ENCODE peak calls at places on chromosomes 13 and 19, in ten cellular contexts. M, Q, E, H, B, F, A, U, S and O are unnamed samples.

GRCh38 chr13:20482275-20482761 is 43.3 kb downstream of the CRYL1 start:
- DNase-seq in Q (no peak), A (no peak), S (no peak), E (no peak), U (no peak), H (no peak), F (no peak), M (no peak), B (no peak), O (no peak)

GRCh38 chr19:19657397-19657783 is 6.1 kb downstream of the ATP13A1 start:
- DNase-seq in H (no peak), Q (peak; percentile 89), A (no peak), F (no peak), U (no peak), E (no peak), B (no peak), S (no peak), M (no peak), O (no peak)

GRCh38 chr19:48735031-48735615 is 5.3 kb downstream of the RASIP1 start:
- DNase-seq in F (no peak), A (no peak), B (no peak), Q (no peak), S (no peak), M (peak; percentile 85), U (no peak), H (no peak), E (no peak), O (peak; percentile 89)

GRCh38 chr13:97342136-97342535 is 91.8 kb upstream of the RAP2A start:
- DNase-seq in H (no peak), M (peak; percentile 35), E (no peak), A (no peak), B (no peak), Q (no peak), S (no peak), U (no peak), F (no peak), O (peak; percentile 1)

GRCh38 chr13:44969858-44970484 is 19.3 kb downstream of the NUFIP1 start:
- DNase-seq in B (no peak), E (peak; percentile 27), S (no peak), A (peak; percentile 11), Q (peak; percentile 63), U (no peak), F (no peak), M (peak; percentile 35), H (peak; percentile 68), O (peak; percentile 67)

GRCh38 chr13:100399455-100399854 is 189.1 kb downstream of the GGACT start:
- DNase-seq in Q (no peak), B (no peak), A (no peak), E (peak; percentile 59), S (no peak), H (no peak), M (no peak), U (no peak), F (no peak), O (peak; percentile 72)

GRCh38 chr13:62014299-62014698 is 598.6 kb upstream of the PCDH20 start:
- DNase-seq in E (peak; percentile 30), Q (no peak), U (no peak), F (no peak), M (peak; percentile 17), H (peak; percentile 63), B (no peak), S (no peak), A (no peak), O (peak; percentile 69)

GRCh38 chr13:20182231-20182846 is 10.4 kb downstream of the GJB2 start:
- DNase-seq in Q (peak; percentile 59), U (peak; percentile 60), M (peak; percentile 71), H (peak; percentile 66), S (peak; percentile 63), A (peak; percentile 59), E (peak; percentile 50), B (no peak), F (peak; percentile 39), O (peak; percentile 86)

GRCh38 chr19:57351867-57352266 is 796 bp downstream of the ZNF304 start:
- DNase-seq in M (no peak), S (no peak), Q (no peak), A (no peak), E (no peak), B (no peak), H (no peak), U (no peak), F (no peak), O (no peak)

GRCh38 chr13:76189882-76190519 is 553.9 kb downstream of the LMO7 start:
- DNase-seq in H (no peak), A (no peak), B (no peak), S (no peak), F (no peak), U (no peak), Q (no peak), M (no peak), E (no peak), O (no peak)

GRCh38 chr19:23415034-23415433 is 19.8 kb upstream of the ZNF91 start:
- DNase-seq in F (no peak), E (no peak), H (no peak), M (no peak), A (no peak), S (no peak), Q (no peak), U (no peak), B (no peak), O (no peak)

GRCh38 chr13:105878119-105878518 is 657.3 kb downstream of the EFNB2 start:
- DNase-seq in F (no peak), Q (no peak), M (no peak), B (no peak), S (no peak), U (no peak), E (no peak), A (no peak), H (no peak), O (no peak)

GRCh38 chr13:100890645-100891044 is 216.1 kb upstream of the TMTC4 start:
- DNase-seq in Q (no peak), H (no peak), U (no peak), A (no peak), B (no peak), F (no peak), S (no peak), M (no peak), E (no peak), O (no peak)

GRCh38 chr19:13930402-13930801 is 7.8 kb downstream of the PODNL1 start:
- DNase-seq in H (no peak), B (no peak), M (no peak), S (no peak), E (no peak), A (no peak), U (no peak), Q (no peak), F (no peak), O (no peak)

GRCh38 chr19:30512748-30513389 is 140.7 kb downstream of the ZNF536 start:
- DNase-seq in H (no peak), E (no peak), U (no peak), F (no peak), S (no peak), A (no peak), Q (no peak), B (no peak), M (no peak), O (peak; percentile 98)

GRCh38 chr13:50268500-50268899 is 253.3 kb downstream of the KCNRG start:
- DNase-seq in B (no peak), E (no peak), F (no peak), Q (no peak), U (no peak), M (no peak), H (peak; percentile 18), A (no peak), S (no peak), O (no peak)

GRCh38 chr13:106416645-106417044 is 118.8 kb downstream of the EFNB2 start:
- DNase-seq in S (no peak), B (no peak), M (no peak), E (no peak), U (no peak), H (no peak), F (no peak), Q (no peak), A (no peak), O (no peak)

GRCh38 chr13:81051873-81052272 is 710.9 kb upstream of the SPRY2 start:
- DNase-seq in Q (peak; percentile 4), H (peak; percentile 5), S (no peak), F (no peak), A (no peak), B (no peak), E (no peak), M (no peak), U (no peak), O (peak; percentile 18)

GRCh38 chr13:38872693-38873092 is 117.9 kb downstream of the STOML3 start:
- DNase-seq in Q (peak; percentile 22), E (peak; percentile 55), B (peak; percentile 7), S (no peak), U (peak; percentile 54), F (peak; percentile 1), H (peak; percentile 9), M (peak; percentile 41), A (peak; percentile 17), O (peak; percentile 64)

GRCh38 chr19:919157-920050 is 2.3 kb downstream of the KISS1R start:
- DNase-seq in U (no peak), M (no peak), A (peak; percentile 52), F (no peak), Q (no peak), H (no peak), B (no peak), S (peak; percentile 41), E (peak; percentile 44), O (peak; percentile 44)

GRCh38 chr13:34678154-34678553 is 263.9 kb upstream of the NBEA start:
- DNase-seq in F (no peak), B (no peak), A (peak; percentile 6), U (no peak), E (no peak), H (no peak), M (peak; percentile 78), S (no peak), Q (no peak), O (no peak)

GRCh38 chr19:43667524-43668405 is 2.2 kb downstream of the PLAUR start:
- DNase-seq in Q (no peak), M (no peak), S (no peak), H (no peak), B (no peak), F (peak; percentile 3), E (no peak), U (no peak), A (no peak), O (peak; percentile 89)

GRCh38 chr13:91482427-91482826 is 84.0 kb downstream of the GPC5 start:
- DNase-seq in U (no peak), E (no peak), A (peak; percentile 9), H (no peak), B (no peak), Q (no peak), S (no peak), M (no peak), F (no peak), O (no peak)

GRCh38 chr13:61192826-61193225 is 222.8 kb downstream of the PCDH20 start:
- DNase-seq in Q (no peak), E (no peak), M (no peak), F (no peak), S (no peak), A (no peak), H (no peak), U (no peak), B (no peak), O (no peak)

GRCh38 chr19:50649433-50650391 is at the start of gene C19orf81:
- DNase-seq in M (peak; percentile 72), A (peak; percentile 70), B (no peak), H (no peak), U (no peak), E (no peak), F (no peak), S (no peak), Q (peak; percentile 56), O (no peak)

GRCh38 chr19:2064395-2064787 is 13.3 kb upstream of the MKNK2 start:
- DNase-seq in B (no peak), E (no peak), H (no peak), A (no peak), F (no peak), Q (peak; percentile 56), S (no peak), U (no peak), M (no peak), O (no peak)

GRCh38 chr19:17642656-17643055 is 45.5 kb downstream of the UNC13A start:
- DNase-seq in U (no peak), B (no peak), H (no peak), F (no peak), A (no peak), M (no peak), S (no peak), Q (no peak), E (no peak), O (no peak)

GRCh38 chr13:72062566-72062965 is 195.6 kb upstream of the DACH1 start:
- DNase-seq in H (no peak), M (peak; percentile 3), B (no peak), F (no peak), Q (no peak), A (no peak), U (no peak), S (no peak), E (peak; percentile 22), O (peak; percentile 85)